ENCODE peak calls at places on chromosomes 2 and 18, in four cellular contexts. V is HL-60, Z is K562, R is GM12878. W is an unnamed sample.
A peak's percentile ranks its signal among the peaks of the same experiment; 100 is the strongest.

GRCh38 chr2:39124770-39125075 is 3.9 kb upstream of the SOS1 start:
- DNase-seq in V (no peak), Z (no peak), R (no peak), W (no peak)

GRCh38 chr2:119083416-119083815 is 75.1 kb downstream of the C1QL2 start:
- DNase-seq in V (no peak), Z (no peak), R (no peak), W (no peak)

GRCh38 chr18:34970106-34970505 is 71.1 kb upstream of the MAPRE2 start:
- DNase-seq in V (no peak), Z (no peak), R (no peak), W (no peak)

GRCh38 chr2:153106802-153107477 is 371.6 kb downstream of the RPRM start:
- DNase-seq in V (no peak), Z (no peak), R (peak; percentile 1), W (no peak)

GRCh38 chr2:62284980-62285379 is 89.1 kb downstream of the B3GNT2 start:
- DNase-seq in V (no peak), Z (peak; percentile 24), R (no peak), W (no peak)

GRCh38 chr2:74499269-74499939 is at the start of gene LBX2:
- DNase-seq in V (no peak), Z (no peak), R (no peak), W (no peak)

GRCh38 chr18:29849145-29849544 is 1193.4 kb downstream of the DSC3 start:
- DNase-seq in V (no peak), Z (no peak), R (no peak), W (no peak)

GRCh38 chr2:70381235-70381634 is 79.4 kb upstream of the FAM136A start:
- DNase-seq in V (no peak), Z (no peak), R (no peak), W (no peak)

GRCh38 chr18:3060667-3061580 is 48.0 kb upstream of the LPIN2 start:
- DNase-seq in V (no peak), Z (no peak), R (no peak), W (no peak)

GRCh38 chr2:151928380-151928779 is 100.2 kb upstream of the ARL5A start:
- DNase-seq in V (no peak), Z (no peak), R (no peak), W (no peak)

GRCh38 chr2:173555833-173556232 is 201.2 kb downstream of the CDCA7 start:
- DNase-seq in V (no peak), Z (no peak), R (no peak), W (no peak)

GRCh38 chr2:80153768-80154167 is 150.8 kb downstream of the LRRTM1 start:
- DNase-seq in V (no peak), Z (no peak), R (no peak), W (no peak)

GRCh38 chr2:170817999-170818293 is 1.3 kb downstream of the GAD1 start:
- DNase-seq in V (no peak), Z (no peak), R (no peak), W (no peak)

GRCh38 chr18:51278045-51278649 is 80.7 kb upstream of the MEX3C start:
- DNase-seq in V (peak; percentile 35), Z (peak; percentile 46), R (no peak), W (no peak)

GRCh38 chr2:241558532-241559488 is at the start of gene BOK:
- DNase-seq in V (no peak), Z (peak; percentile 80), R (no peak), W (no peak)

GRCh38 chr2:144330951-144331651 is 188.8 kb downstream of the ZEB2 start:
- DNase-seq in V (no peak), Z (no peak), R (no peak), W (no peak)

GRCh38 chr2:225041871-225042799 is at the start of gene DOCK10:
- DNase-seq in V (peak; percentile 60), Z (no peak), R (no peak), W (peak; percentile 38)

GRCh38 chr2:1819396-1819795 is 75.1 kb upstream of the PXDN start:
- DNase-seq in V (no peak), Z (no peak), R (no peak), W (no peak)

GRCh38 chr2:165636959-165637358 is 157.1 kb downstream of the GALNT3 start:
- DNase-seq in V (no peak), Z (no peak), R (no peak), W (no peak)

GRCh38 chr18:57210711-57211411 is 64.0 kb downstream of the BOD1L2 start:
- DNase-seq in V (no peak), Z (no peak), R (no peak), W (no peak)

GRCh38 chr2:20148841-20149702 is 75.9 kb downstream of the SDC1 start:
- DNase-seq in V (no peak), Z (no peak), R (no peak), W (no peak)

GRCh38 chr2:125386074-125386473 is 1269.9 kb upstream of the GYPC start:
- DNase-seq in V (no peak), Z (no peak), R (no peak), W (no peak)

DNA sequence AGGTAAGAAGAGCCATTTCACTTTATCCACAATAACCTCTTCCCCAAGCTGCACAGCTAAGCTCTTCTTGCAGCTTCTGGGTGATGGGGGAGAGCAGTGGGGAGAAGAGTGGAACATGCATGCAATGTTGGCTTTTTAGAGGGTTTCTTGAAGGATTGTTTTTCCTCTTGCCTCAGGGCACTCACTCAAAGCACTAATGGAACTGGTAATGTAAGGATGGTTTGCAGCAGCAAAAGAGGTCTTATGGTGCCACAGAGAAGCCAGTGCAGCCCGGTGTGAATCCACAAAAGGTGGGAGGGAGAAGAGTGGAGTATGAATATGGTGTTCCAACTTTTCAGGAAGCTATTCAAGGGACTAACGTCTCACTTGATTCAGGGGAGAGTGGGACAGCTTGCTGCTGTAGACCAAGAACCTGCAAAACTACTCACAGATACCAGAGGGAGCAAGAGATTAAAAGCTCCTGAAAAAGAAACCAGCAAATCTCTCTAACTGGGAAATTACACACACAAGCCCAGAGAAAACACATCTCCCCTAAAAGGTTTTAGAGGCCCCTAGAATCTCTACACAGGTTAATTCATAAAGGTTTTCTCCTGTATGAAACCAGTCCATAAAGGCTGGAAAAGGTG is 116.4 kb downstream of the CHN1 start:
- DNase-seq in V (no peak), Z (no peak), R (no peak), W (no peak)
- TF ChIP-seq SPI1 in V (no peak), Z (no peak), R (no peak), W (no peak)

GRCh38 chr2:46336560-46336959 is 39.4 kb downstream of the EPAS1 start:
- DNase-seq in V (no peak), Z (no peak), R (no peak), W (no peak)
- TF ChIP-seq SPI1 in V (no peak), Z (no peak), R (no peak), W (no peak)

DNA sequence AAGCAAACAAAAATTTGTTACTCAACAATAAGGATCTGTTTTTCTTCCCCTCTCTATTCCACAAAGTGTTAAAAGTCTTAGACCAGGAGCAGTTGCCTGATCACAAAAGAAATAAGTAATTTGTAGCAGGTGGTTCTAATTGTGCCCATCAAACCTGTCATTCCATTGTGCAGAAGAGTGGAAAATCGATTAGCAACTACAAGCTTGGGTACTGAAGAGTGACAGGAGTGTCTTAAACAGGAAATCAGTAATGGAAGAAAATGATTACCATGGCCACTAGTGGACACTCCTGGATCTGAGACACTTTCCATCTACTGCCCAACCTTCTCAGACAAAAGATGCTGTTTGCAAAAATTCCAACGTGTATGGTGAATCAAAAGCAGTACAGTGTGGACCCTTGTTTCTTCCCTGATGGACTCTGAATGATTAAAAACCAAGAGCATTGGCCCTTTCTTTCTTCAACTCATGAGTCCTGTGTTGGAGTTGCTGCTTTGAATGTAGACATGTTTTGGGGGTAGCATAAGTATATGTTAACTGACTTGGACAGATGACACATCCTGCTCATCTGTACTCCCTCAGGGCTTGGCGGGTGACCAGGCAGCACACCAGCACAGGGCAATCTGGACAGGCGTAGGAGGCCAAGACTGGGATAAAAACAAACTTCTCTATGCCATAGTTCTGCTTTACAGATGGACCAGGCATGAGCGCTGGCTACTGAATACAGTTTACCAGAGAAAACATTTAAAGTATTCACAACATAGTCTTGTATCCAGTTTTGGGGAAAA is 51.9 kb downstream of the PLA2R1 start:
- DNase-seq in V (no peak), Z (no peak), R (no peak), W (no peak)
- TF ChIP-seq SPI1 in V (no peak), Z (no peak), R (no peak), W (no peak)

DNA sequence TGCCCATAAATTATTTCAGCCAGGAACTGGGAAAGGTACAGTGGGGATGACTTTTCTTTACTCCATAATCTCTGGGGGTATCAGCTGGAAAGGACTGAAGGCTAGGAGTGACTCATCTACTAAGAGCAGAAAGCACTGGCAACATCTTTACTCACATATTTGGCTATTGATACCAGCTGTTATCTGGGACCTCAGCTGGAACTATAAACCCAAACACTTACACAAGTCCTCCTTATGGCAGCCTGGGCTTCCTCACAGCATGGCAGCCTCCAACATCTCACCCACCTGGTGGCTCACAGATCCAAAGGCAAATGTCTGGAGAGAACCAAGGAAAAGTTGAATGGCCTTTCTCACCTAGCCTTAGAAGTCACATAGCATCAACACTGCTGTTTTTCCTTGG is 379.0 kb upstream of the RND3 start:
- DNase-seq in V (no peak), Z (peak; percentile 20), R (no peak), W (no peak)
- TF ChIP-seq SPI1 in V (no peak), Z (no peak), R (no peak), W (no peak)

GRCh38 chr2:176567361-176567760 is 298.1 kb downstream of the MTX2 start:
- DNase-seq in V (no peak), Z (no peak), R (no peak), W (no peak)

GRCh38 chr2:176562359-176563043 is 293.3 kb downstream of the MTX2 start:
- DNase-seq in V (no peak), Z (no peak), R (no peak), W (no peak)

GRCh38 chr2:176569574-176569973 is 300.3 kb downstream of the MTX2 start:
- DNase-seq in V (no peak), Z (no peak), R (no peak), W (no peak)

GRCh38 chr2:176566936-176567335 is 297.7 kb downstream of the MTX2 start:
- DNase-seq in V (no peak), Z (no peak), R (no peak), W (no peak)

DNA sequence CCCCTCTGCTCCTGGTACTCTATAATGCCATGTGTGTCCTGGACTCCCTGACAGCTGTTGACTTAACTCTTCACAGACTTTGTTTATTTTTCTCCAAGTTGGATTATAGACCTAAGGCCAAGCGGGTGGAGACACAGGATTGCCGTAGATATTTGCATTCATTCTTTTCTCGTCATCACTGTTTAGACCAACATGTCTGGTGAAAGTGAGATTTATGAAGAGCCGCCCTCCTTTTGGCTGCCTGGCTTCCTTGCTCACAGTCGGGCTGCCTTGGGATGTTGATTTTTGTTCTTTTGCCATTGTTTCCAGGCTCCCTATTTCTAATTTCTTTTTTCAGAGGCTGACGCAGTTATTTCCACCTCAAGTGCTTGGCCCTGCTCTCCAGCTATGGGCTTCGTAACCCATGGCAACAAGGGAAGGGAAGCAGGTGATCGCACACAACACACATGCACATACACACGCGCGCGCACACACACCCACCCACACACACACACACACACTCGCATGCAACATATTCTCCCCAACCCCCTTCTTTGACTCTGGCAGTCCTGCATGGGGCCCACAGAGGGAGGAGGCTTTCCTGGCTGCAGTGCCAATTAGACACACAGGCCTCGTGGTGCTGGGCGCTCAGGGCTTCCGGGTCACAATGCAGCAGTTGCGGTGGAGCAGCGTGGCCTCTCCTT is 296.5 kb downstream of the MTX2 start:
- DNase-seq in V (no peak), Z (no peak), R (no peak), W (no peak)
- TF ChIP-seq SPI1 in V (no peak), Z (no peak), R (no peak), W (no peak)

GRCh38 chr2:3476386-3477033 is 42.8 kb downstream of the ADI1 start:
- DNase-seq in V (no peak), Z (no peak), R (no peak), W (no peak)
- TF ChIP-seq SPI1 in V (no peak), Z (no peak), R (no peak), W (no peak)

GRCh38 chr18:49725809-49726514 is 87.4 kb downstream of the ACAA2 start:
- DNase-seq in V (no peak), Z (peak; percentile 20), R (no peak), W (no peak)
- TF ChIP-seq SPI1 in V (no peak), Z (no peak), R (no peak), W (no peak)

W was measured in GM12891.